ENCODE peak calls at places on chromosomes 5 and 9, in eight cellular contexts. H, K, T, R, G, N, U and X are unnamed samples.

GRCh38 chr5:125209650-125210049 is 463.2 kb upstream of the ZNF608 start:
- DNase-seq in N (no peak), U (no peak), R (no peak), G (no peak), H (no peak), T (peak; percentile 49), K (peak; percentile 82), X (no peak)

GRCh38 chr9:21591221-21592062 is 109.3 kb upstream of the IFNE start:
- DNase-seq in U (peak; percentile 16), H (peak; percentile 99), N (peak; percentile 94), T (no peak), G (no peak), K (peak; percentile 69), R (peak; percentile 62), X (no peak)

GRCh38 chr5:132822650-132823480 is 7.6 kb downstream of the SHROOM1 start:
- DNase-seq in H (no peak), K (no peak), T (peak; percentile 38), N (no peak), U (no peak), R (no peak), G (no peak), X (no peak)

GRCh38 chr9:126974604-126975003 is 60.0 kb downstream of the RALGPS1 start:
- DNase-seq in U (no peak), G (no peak), K (no peak), T (no peak), N (no peak), R (no peak), H (no peak), X (no peak)

GRCh38 chr5:158951461-158951860 is 148.3 kb downstream of the EBF1 start:
- DNase-seq in K (no peak), G (no peak), U (no peak), N (no peak), H (no peak), R (no peak), T (no peak), X (no peak)

GRCh38 chr5:130032807-130033206 is 128.5 kb downstream of the CHSY3 start:
- DNase-seq in G (no peak), U (no peak), H (no peak), N (no peak), T (no peak), K (peak; percentile 71), R (no peak), X (no peak)

GRCh38 chr5:39137391-39138181 is 63.4 kb upstream of the RICTOR start:
- DNase-seq in T (no peak), H (no peak), R (no peak), N (no peak), K (no peak), U (no peak), G (no peak), X (no peak)

GRCh38 chr9:5920860-5921328 is 30.2 kb downstream of the MLANA start:
- DNase-seq in U (no peak), R (no peak), N (no peak), K (no peak), G (no peak), T (no peak), H (peak; percentile 38), X (no peak)

GRCh38 chr5:133546500-133546899 is 65.8 kb downstream of the FSTL4 start:
- DNase-seq in H (no peak), T (no peak), R (no peak), N (no peak), G (no peak), K (no peak), U (no peak), X (no peak)

GRCh38 chr5:179304466-179304865 is 40.8 kb downstream of the ADAMTS2 start:
- DNase-seq in G (no peak), T (no peak), N (no peak), K (no peak), R (no peak), H (peak; percentile 97), U (no peak), X (no peak)

GRCh38 chr5:148091991-148092964 is 28.5 kb downstream of the SPINK5 start:
- DNase-seq in G (no peak), H (no peak), N (peak; percentile 70), U (no peak), R (no peak), T (no peak), K (no peak), X (no peak)

GRCh38 chr9:4979224-4979623 is 5.8 kb upstream of the JAK2 start:
- DNase-seq in U (no peak), T (no peak), R (no peak), K (no peak), N (no peak), H (peak; percentile 53), G (no peak), X (no peak)

GRCh38 chr5:149762958-149763630 is 33.0 kb downstream of the PPARGC1B start:
- DNase-seq in R (no peak), H (no peak), K (no peak), U (no peak), N (no peak), T (no peak), G (no peak), X (peak; percentile 37)

GRCh38 chr9:109035684-109036423 is 22.6 kb upstream of the CTNNAL1 start:
- DNase-seq in T (peak; percentile 64), G (no peak), K (peak; percentile 93), H (peak; percentile 85), R (peak; percentile 65), N (peak; percentile 94), U (peak; percentile 61), X (no peak)

GRCh38 chr5:41246376-41246775 is 33.0 kb upstream of the C6 start:
- DNase-seq in U (peak; percentile 38), R (no peak), G (no peak), H (peak; percentile 96), N (no peak), T (no peak), K (no peak), X (no peak)

GRCh38 chr5:6190838-6191237 is 187.5 kb downstream of the MED10 start:
- DNase-seq in R (no peak), T (no peak), H (no peak), K (no peak), U (no peak), N (no peak), G (no peak), X (no peak)

GRCh38 chr5:126446498-126447224 is 23.5 kb downstream of the GRAMD2B start:
- DNase-seq in H (peak; percentile 88), N (no peak), T (no peak), R (no peak), G (no peak), K (no peak), U (no peak), X (no peak)

GRCh38 chr5:20466507-20466906 is 478.5 kb upstream of the CDH18 start:
- DNase-seq in G (no peak), T (no peak), K (no peak), R (no peak), H (no peak), U (no peak), N (no peak), X (no peak)

GRCh38 chr5:102523541-102524175 is 24.9 kb upstream of the SLCO6A1 start:
- DNase-seq in U (no peak), N (no peak), K (no peak), G (no peak), H (no peak), T (no peak), R (no peak), X (no peak)

GRCh38 chr5:107457881-107458280 is 212.9 kb downstream of the EFNA5 start:
- DNase-seq in R (no peak), G (no peak), H (no peak), U (no peak), N (no peak), T (no peak), K (no peak), X (no peak)

GRCh38 chr9:133733074-133733408 is 5.1 kb downstream of the SARDH start:
- DNase-seq in K (peak; percentile 35), R (peak; percentile 21), H (no peak), U (no peak), G (peak; percentile 33), T (no peak), N (no peak), X (no peak)

DNA sequence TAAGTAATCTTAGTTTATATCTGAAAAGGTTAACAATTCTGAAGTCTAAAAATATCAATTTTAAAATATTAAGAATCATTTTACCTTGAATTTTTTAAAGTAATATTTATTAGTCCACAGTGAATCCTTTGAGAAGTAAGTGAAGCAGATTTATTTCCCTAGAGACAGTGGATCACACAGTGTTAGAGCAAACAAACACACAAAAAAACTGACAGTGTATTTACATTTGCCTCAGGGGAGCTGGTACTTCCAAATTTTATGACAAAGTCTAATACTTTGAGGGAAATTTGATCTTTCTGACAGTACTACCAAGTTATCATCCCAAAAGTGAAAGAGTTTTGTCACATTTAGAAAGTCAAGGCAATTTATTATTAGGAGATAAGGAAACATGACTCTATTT is 1750.6 kb upstream of the CDH9 start:
- DNase-seq in H (no peak), U (no peak), G (no peak), R (no peak), N (no peak), K (no peak), T (no peak), X (no peak)
- H3K27ac ChIP-seq in H (no peak overlapping the region), U (no peak overlapping the region), G (no peak overlapping the region), R (no peak overlapping the region), N (no peak overlapping the region), K (no peak overlapping the region), T (no peak overlapping the region), X (no peak overlapping the region)

DNA sequence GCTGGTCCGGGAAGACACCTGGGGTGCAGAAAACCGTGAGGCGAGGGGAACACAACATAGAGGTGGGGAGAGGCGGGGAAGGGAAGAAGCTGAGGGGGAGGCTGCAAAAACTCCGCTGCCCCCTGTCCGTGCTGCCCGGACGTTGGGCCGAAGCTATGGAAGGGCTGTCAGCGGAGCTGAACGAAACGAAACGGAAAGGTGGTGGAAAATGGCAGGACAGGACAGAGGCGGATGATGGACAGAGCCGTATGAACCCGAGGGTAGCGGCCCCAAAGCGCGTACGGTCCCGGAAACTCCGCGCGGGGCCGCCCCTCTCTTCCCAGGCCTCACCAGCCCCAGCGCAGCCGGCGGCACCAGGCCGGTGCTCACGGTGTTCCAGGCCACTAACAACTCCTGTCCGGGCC is 272 bp downstream of the ANAPC2 start:
- DNase-seq in N (no peak), U (no peak), R (no peak), T (no peak), G (no peak), H (no peak), K (no peak), X (peak; percentile 85)
- TF ChIP-seq CTCF in N (no peak), U (no peak), R (no peak), T (no peak), G (no peak), H (no peak), K (no peak), X (no peak)

GRCh38 chr5:122845253-122846050 is at the start of gene SNX24:
- DNase-seq in U (peak; percentile 73), H (peak; percentile 56), N (peak; percentile 62), G (peak; percentile 72), R (peak; percentile 86), T (peak; percentile 81), K (peak; percentile 88), X (peak; percentile 94)
- TF ChIP-seq POLR2A in U (peak; percentile 54), H (peak; percentile 53), N (peak; percentile 73), G (no peak), R (no peak), T (peak; percentile 70), K (peak; percentile 57), X (peak; percentile 4)

DNA sequence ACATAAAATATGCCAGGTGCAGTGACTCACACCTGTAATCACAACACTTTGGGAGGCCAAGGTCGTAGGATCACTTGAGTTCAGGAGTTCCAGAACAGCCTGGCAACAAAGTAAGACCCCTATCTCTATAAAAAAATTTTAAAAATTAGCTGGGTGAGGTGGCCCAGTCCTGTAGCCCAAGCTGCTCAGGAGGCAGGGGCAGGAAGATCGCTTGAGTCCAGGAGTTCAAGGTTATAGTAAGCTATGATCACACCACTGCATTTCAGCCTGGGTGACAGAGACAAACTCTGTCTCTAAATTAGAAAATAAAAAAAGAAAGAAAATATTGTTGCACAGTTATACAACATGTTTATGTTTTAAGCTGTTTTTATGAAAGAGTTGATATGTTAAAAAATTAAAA is 6.8 kb downstream of the CENPK start:
- DNase-seq in U (no peak), N (no peak), R (no peak), K (no peak), H (no peak), T (no peak), G (no peak), X (no peak)
- H3K27ac ChIP-seq in U (no peak overlapping the region), N (no peak overlapping the region), R (no peak overlapping the region), K (no peak overlapping the region), H (no peak overlapping the region), T (no peak overlapping the region), G (no peak overlapping the region), X (no peak overlapping the region)